ENCODE peak calls at places on chromosomes 12 and 14, in ten cellular contexts. C, I, H, Z, M, N, Y, U, T and W are unnamed samples.

GRCh38 chr14:65462411-65462810 is 49.9 kb downstream of the FUT8 start:
- DNase-seq in C (peak), H (no peak), N (no peak), T (no peak), Y (no peak), U (peak), I (no peak), M (no peak), Z (peak), W (no peak)

GRCh38 chr12:47088021-47088944 is 8.5 kb upstream of the AMIGO2 start:
- DNase-seq in Y (peak), T (no peak), H (no peak), U (peak), C (peak), I (peak), N (no peak), M (no peak), Z (peak), W (no peak)

GRCh38 chr12:50699940-50700339 is 64.0 kb upstream of the ATF1 start:
- DNase-seq in I (peak), Y (peak), N (no peak), Z (no peak), U (peak), H (no peak), C (no peak), M (no peak), T (no peak), W (no peak)

GRCh38 chr14:29321646-29322045 is 555.1 kb downstream of the FOXG1 start:
- DNase-seq in U (peak), H (no peak), I (no peak), Y (no peak), T (no peak), M (no peak), Z (peak), N (no peak), C (peak), W (no peak)

GRCh38 chr14:100149789-100150611 is 9.4 kb downstream of the DEGS2 start:
- DNase-seq in M (peak), N (no peak), T (peak), H (no peak), U (no peak), C (no peak), Y (no peak), Z (no peak), I (no peak), W (no peak)

GRCh38 chr14:24246765-24247212 is 4.4 kb upstream of the TINF2 start:
- DNase-seq in U (no peak), T (no peak), Y (no peak), C (no peak), N (no peak), Z (no peak), M (peak), H (no peak), I (no peak), W (no peak)

GRCh38 chr14:44798386-44799242 is 163.1 kb downstream of the KLHL28 start:
- DNase-seq in C (no peak), U (no peak), T (peak), N (no peak), M (no peak), I (no peak), Y (no peak), H (no peak), Z (no peak), W (no peak)

GRCh38 chr12:121668750-121669524 is 517 bp downstream of the MORN3 start:
- DNase-seq in M (no peak), U (no peak), H (peak), T (peak), C (no peak), Z (no peak), Y (no peak), N (peak), I (peak), W (no peak)

GRCh38 chr14:69538766-69539165 is 35.9 kb downstream of the CCDC177 start:
- DNase-seq in M (no peak), C (no peak), U (no peak), I (no peak), Z (no peak), T (no peak), N (no peak), H (no peak), Y (no peak), W (no peak)

GRCh38 chr14:81062380-81062779 is 107.0 kb downstream of the TSHR start:
- DNase-seq in C (no peak), T (no peak), M (no peak), I (no peak), Y (no peak), H (no peak), Z (no peak), U (no peak), N (no peak), W (no peak)

GRCh38 chr14:88129306-88130056 is 124.5 kb downstream of the GPR65 start:
- DNase-seq in Z (peak), I (no peak), H (no peak), U (no peak), M (no peak), C (peak), N (no peak), T (no peak), Y (no peak), W (peak)

GRCh38 chr12:56221233-56221756 is 427 bp downstream of the RNF41 start:
- DNase-seq in U (peak), C (peak), N (peak), T (peak), Y (no peak), M (peak), Z (peak), H (no peak), I (peak), W (no peak)

GRCh38 chr14:105316563-105316941 is 2.0 kb downstream of the PACS2 start:
- DNase-seq in T (no peak), Z (no peak), U (no peak), C (no peak), Y (no peak), I (no peak), M (no peak), N (no peak), H (no peak), W (no peak)

GRCh38 chr12:16385779-16386646 is 38.6 kb downstream of the MGST1 start:
- DNase-seq in N (no peak), C (peak), T (peak), M (no peak), Y (peak), I (peak), U (peak), Z (peak), H (no peak), W (no peak)

GRCh38 chr14:51449666-51450061 is 202.0 kb upstream of the FRMD6 start:
- DNase-seq in C (no peak), T (no peak), Y (no peak), N (no peak), U (no peak), I (peak), H (no peak), Z (no peak), M (no peak), W (no peak)

GRCh38 chr12:47736877-47737676 is 11.8 kb upstream of the ENDOU start:
- DNase-seq in C (no peak), N (peak), U (no peak), Y (no peak), I (no peak), T (peak), H (no peak), M (peak), Z (no peak), W (no peak)

GRCh38 chr12:69639400-69640016 is 28.8 kb upstream of the LRRC10 start:
- DNase-seq in Y (peak), Z (peak), C (peak), I (peak), N (peak), T (peak), H (peak), U (peak), M (peak), W (peak)

GRCh38 chr12:48201091-48201490 is 2.0 kb downstream of the OR10AD1 start:
- DNase-seq in I (no peak), N (no peak), M (no peak), C (no peak), Z (no peak), Y (no peak), H (no peak), T (no peak), U (no peak), W (no peak)

GRCh38 chr12:26686438-26686837 is 146.6 kb downstream of the ITPR2 start:
- DNase-seq in I (no peak), M (no peak), N (no peak), U (no peak), Z (no peak), C (no peak), H (no peak), T (no peak), Y (no peak), W (no peak)

GRCh38 chr14:32307881-32308582 is 21.1 kb upstream of the AKAP6 start:
- DNase-seq in T (no peak), M (peak), I (no peak), U (no peak), C (peak), N (no peak), Z (no peak), H (no peak), Y (no peak), W (no peak)

GRCh38 chr14:38721822-38722431 is 381.1 kb downstream of the SEC23A start:
- DNase-seq in T (peak), U (peak), C (peak), Z (peak), I (peak), M (peak), N (no peak), Y (peak), H (no peak), W (peak)

GRCh38 chr12:127773520-127773919 is 493.4 kb upstream of the TMEM132C start:
- DNase-seq in N (no peak), C (no peak), M (no peak), I (peak), H (no peak), Y (no peak), Z (no peak), U (no peak), T (peak), W (no peak)

GRCh38 chr12:79689477-79690155 is 1.1 kb downstream of the PAWR start:
- DNase-seq in Z (peak), U (peak), T (peak), H (peak), I (peak), Y (peak), N (peak), M (peak), C (peak), W (peak)

GRCh38 chr14:76763362-76764041 is 2.2 kb downstream of the VASH1 start:
- DNase-seq in N (peak), C (no peak), I (peak), Y (no peak), M (no peak), T (no peak), H (peak), Z (no peak), U (no peak), W (no peak)

GRCh38 chr12:54890339-54890738 is 36.0 kb downstream of the MUCL1 start:
- DNase-seq in C (no peak), I (peak), H (no peak), Z (no peak), T (no peak), Y (peak), U (no peak), M (no peak), N (no peak), W (no peak)

GRCh38 chr12:73274972-73275371 is 1002.8 kb downstream of the TRHDE start:
- DNase-seq in M (no peak), U (peak), C (peak), I (no peak), N (no peak), T (no peak), H (no peak), Y (no peak), Z (no peak), W (no peak)

GRCh38 chr12:112980491-112981158 is 2.3 kb downstream of the OAS2 start:
- DNase-seq in Z (no peak), N (no peak), T (no peak), M (no peak), I (no peak), C (no peak), H (no peak), Y (no peak), U (no peak), W (no peak)

GRCh38 chr12:15591811-15592210 is 197.4 kb downstream of the EPS8 start:
- DNase-seq in H (no peak), C (no peak), N (no peak), T (no peak), Z (no peak), I (no peak), M (no peak), Y (no peak), U (no peak), W (no peak)

GRCh38 chr14:100165376-100165775 is 5.9 kb upstream of the DEGS2 start:
- DNase-seq in Z (no peak), U (no peak), T (peak), C (no peak), M (peak), Y (no peak), N (no peak), H (no peak), I (no peak), W (no peak)

GRCh38 chr14:104596927-104597351 is 7.6 kb downstream of the TMEM179 start:
- DNase-seq in C (no peak), M (no peak), N (peak), Y (no peak), Z (no peak), I (no peak), U (no peak), H (no peak), T (peak), W (no peak)

GRCh38 chr12:122847921-122848421 is 12.7 kb downstream of the HIP1R start:
- DNase-seq in T (peak), M (no peak), N (no peak), Y (no peak), Z (no peak), H (no peak), I (no peak), U (no peak), C (no peak), W (no peak)

GRCh38 chr14:106372870-106373657 is 846.7 kb downstream of the TMEM121 start:
- DNase-seq in H (peak), Y (peak), U (no peak), I (peak), T (peak), M (peak), Z (no peak), N (peak), C (no peak), W (peak)

GRCh38 chr12:90090929-90091651 is 382.5 kb upstream of the ATP2B1 start:
- DNase-seq in I (no peak), T (no peak), Z (peak), N (no peak), C (peak), Y (no peak), U (peak), M (peak), H (no peak), W (no peak)